ENCODE peak calls at places on chromosome 5, in seven cellular contexts. O is HS-27A; A is dorsolateral prefrontal cortex; Y is Calu3; L is lung microvascular endothelial cell; M is CD8-positive, alpha-beta memory T cell; D is right cardiac atrium. V is an unnamed sample.

GRCh38 chr5:144504929-144505578 is 334.4 kb downstream of the KCTD16 start:
- DNase-seq in L (no peak), A (no peak), M (no peak), Y (no peak), D (no peak), O (no peak), V (no peak)

GRCh38 chr5:16464664-16465543 is 696 bp downstream of the ZNF622 start:
- DNase-seq in O (no peak), Y (no peak), M (peak; percentile 42), A (no peak), D (peak; percentile 62), L (no peak), V (peak; percentile 24)

GRCh38 chr5:16229357-16229940 is 49.9 kb upstream of the MARCHF11 start:
- DNase-seq in Y (no peak), A (no peak), D (no peak), O (no peak), L (no peak), M (no peak), V (no peak)

GRCh38 chr5:109718632-109719031 is 28.9 kb downstream of the MAN2A1 start:
- DNase-seq in D (no peak), Y (no peak), A (no peak), M (no peak), L (no peak), O (no peak), V (no peak)

GRCh38 chr5:57692582-57693487 is 210.2 kb upstream of the ACTBL2 start:
- DNase-seq in A (peak; percentile 60), M (no peak), L (peak; percentile 88), O (peak; percentile 69), D (peak; percentile 81), Y (peak; percentile 86), V (peak; percentile 87)

GRCh38 chr5:153752890-153753289 is 262.4 kb downstream of the GRIA1 start:
- DNase-seq in M (no peak), D (no peak), L (no peak), O (no peak), A (no peak), Y (no peak), V (no peak)

GRCh38 chr5:141735823-141736222 is 53.8 kb upstream of the ARAP3 start:
- DNase-seq in A (no peak), L (no peak), O (no peak), Y (no peak), D (no peak), M (no peak), V (no peak)

GRCh38 chr5:125064610-125065009 is 318.2 kb upstream of the ZNF608 start:
- DNase-seq in M (no peak), O (no peak), A (no peak), D (no peak), Y (no peak), L (no peak), V (no peak)

GRCh38 chr5:147935032-147935431 is 28.7 kb upstream of the C5orf46 start:
- DNase-seq in D (no peak), A (no peak), M (no peak), O (no peak), Y (peak; percentile 58), L (peak; percentile 66), V (no peak)

GRCh38 chr5:174091006-174091578 is 45.6 kb downstream of the NSG2 start:
- DNase-seq in Y (no peak), M (no peak), A (peak; percentile 64), O (no peak), L (no peak), D (no peak), V (no peak)

GRCh38 chr5:14464101-14464500 is 117.5 kb upstream of the OTULINL start:
- DNase-seq in L (no peak), M (no peak), A (no peak), Y (no peak), O (no peak), D (no peak), V (no peak)

GRCh38 chr5:181142054-181142453 is 5.3 kb upstream of the OR2V2 start:
- DNase-seq in D (no peak), M (no peak), O (no peak), Y (no peak), A (no peak), L (no peak), V (no peak)

GRCh38 chr5:66841264-66841663 is 245.1 kb downstream of the MAST4 start:
- DNase-seq in Y (no peak), L (no peak), M (no peak), D (no peak), A (no peak), O (no peak), V (no peak)

GRCh38 chr5:159873680-159874079 is 42.6 kb upstream of the ADRA1B start:
- DNase-seq in M (no peak), L (no peak), A (no peak), O (no peak), D (no peak), Y (no peak), V (no peak)

GRCh38 chr5:84682531-84682930 is 297.9 kb upstream of the EDIL3 start:
- DNase-seq in M (no peak), D (no peak), L (no peak), Y (no peak), A (no peak), O (no peak), V (no peak)

GRCh38 chr5:56415356-56415765 is 182.2 kb upstream of the ANKRD55 start:
- DNase-seq in M (no peak), O (peak; percentile 9), Y (peak; percentile 19), D (peak; percentile 71), L (no peak), A (no peak), V (peak; percentile 79)

GRCh38 chr5:73299017-73299630 is 126.1 kb downstream of the TMEM174 start:
- DNase-seq in O (no peak), Y (peak; percentile 74), A (no peak), D (peak; percentile 26), L (peak; percentile 41), M (no peak), V (no peak)

GRCh38 chr5:59724482-59725392 is 168.8 kb downstream of the PDE4D start:
- DNase-seq in A (no peak), M (no peak), D (no peak), L (peak; percentile 70), O (no peak), Y (peak; percentile 68), V (no peak)

V was measured in heart left ventricle.